ENCODE peak calls at places on chromosomes 12 and 14, in eight cellular contexts. B is cardiac muscle cell, U is nephron progenitor cell, R is A549, F is AG10803, Y is Peyer's patch, H is GM12865, T is PC-3. X is an unnamed sample.

GRCh38 chr12:39595923-39596322 is 23.7 kb downstream of the ABCD2 start:
- DNase-seq in R (no peak), T (no peak), F (no peak), Y (no peak), U (no peak), H (no peak), B (no peak), X (peak)

GRCh38 chr14:99884834-99885648 is 91.8 kb downstream of the EML1 start:
- DNase-seq in H (peak), R (peak), Y (no peak), B (peak), F (peak), U (peak), T (peak), X (peak)

GRCh38 chr12:51926718-51927117 is 19.4 kb downstream of the ACVRL1 start:
- DNase-seq in F (peak), U (no peak), B (peak), Y (peak), H (peak), R (peak), T (peak), X (peak)

GRCh38 chr14:53306267-53306721 is 153.2 kb upstream of the DDHD1 start:
- DNase-seq in T (peak), B (peak), Y (peak), R (peak), U (peak), F (peak), H (peak), X (peak)

GRCh38 chr12:116525418-116526001 is 33.7 kb upstream of the MAP1LC3B2 start:
- DNase-seq in B (peak), U (peak), H (no peak), Y (no peak), F (peak), R (peak), T (peak), X (peak)

GRCh38 chr14:93033983-93034670 is 81.6 kb downstream of the ITPK1 start:
- DNase-seq in T (no peak), U (peak), H (peak), Y (peak), F (no peak), R (no peak), B (no peak), X (peak)

GRCh38 chr12:6199531-6200265 is 502 bp upstream of the CD9 start:
- DNase-seq in R (peak), Y (no peak), T (peak), F (peak), B (peak), H (no peak), U (peak), X (no peak)

GRCh38 chr12:101939856-101940265 is 62.5 kb downstream of the DRAM1 start:
- DNase-seq in H (peak), R (peak), B (peak), T (peak), F (peak), U (peak), Y (peak), X (peak)

GRCh38 chr12:48917857-48918537 is 7.3 kb downstream of the FKBP11 start:
- DNase-seq in F (peak), T (no peak), R (no peak), Y (peak), H (peak), U (no peak), B (no peak), X (no peak)

GRCh38 chr14:37819155-37820015 is 224.0 kb downstream of the TTC6 start:
- DNase-seq in F (peak), T (peak), R (peak), U (no peak), H (no peak), B (peak), Y (no peak), X (peak)

GRCh38 chr12:91327136-91327535 is 144.5 kb upstream of the DCN start:
- DNase-seq in Y (no peak), H (no peak), T (no peak), U (no peak), R (no peak), F (peak), B (peak), X (no peak)

DNA sequence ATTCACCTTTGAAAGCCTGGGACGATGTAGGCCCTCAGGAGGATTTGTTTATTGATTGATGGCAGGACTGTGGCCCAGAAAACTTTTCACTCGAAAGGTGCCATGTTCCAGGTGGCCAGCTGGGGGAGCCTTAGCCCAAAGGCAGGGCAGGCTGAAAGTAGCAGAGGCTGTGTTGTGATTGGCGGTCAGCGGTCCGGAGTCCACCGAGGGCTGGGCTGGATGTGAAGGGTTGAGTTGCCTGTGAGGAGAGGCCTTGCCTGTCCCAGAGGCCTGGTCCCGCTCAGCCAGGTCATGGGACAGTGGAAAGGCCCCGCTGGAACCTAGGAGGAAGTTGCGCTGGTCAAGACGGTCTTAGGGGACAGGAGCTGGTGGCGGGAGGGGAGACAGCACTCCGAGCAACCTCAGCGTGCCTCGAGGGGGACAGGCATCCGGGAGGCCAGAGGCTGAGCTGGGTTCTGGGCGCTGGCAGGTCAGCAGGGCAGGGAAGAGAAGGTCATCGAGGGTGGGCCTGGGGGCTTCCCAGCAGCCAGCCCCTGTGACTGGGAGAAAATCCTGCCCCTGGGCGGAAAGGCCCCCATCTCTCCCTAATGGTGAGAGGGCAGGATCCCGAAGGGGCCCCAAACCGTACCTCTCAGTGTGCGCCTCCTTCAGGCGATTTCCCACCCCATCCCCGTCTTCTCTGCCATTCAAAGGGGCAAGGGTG is 26.3 kb downstream of the CMA1 start:
- DNase-seq in Y (peak), H (peak), B (peak), F (peak), T (peak), R (peak), U (peak), X (peak)
- TF ChIP-seq CTCF in Y (peak), H (peak), B (peak), F (peak), T (peak), R (peak), U (peak), X (peak)

DNA sequence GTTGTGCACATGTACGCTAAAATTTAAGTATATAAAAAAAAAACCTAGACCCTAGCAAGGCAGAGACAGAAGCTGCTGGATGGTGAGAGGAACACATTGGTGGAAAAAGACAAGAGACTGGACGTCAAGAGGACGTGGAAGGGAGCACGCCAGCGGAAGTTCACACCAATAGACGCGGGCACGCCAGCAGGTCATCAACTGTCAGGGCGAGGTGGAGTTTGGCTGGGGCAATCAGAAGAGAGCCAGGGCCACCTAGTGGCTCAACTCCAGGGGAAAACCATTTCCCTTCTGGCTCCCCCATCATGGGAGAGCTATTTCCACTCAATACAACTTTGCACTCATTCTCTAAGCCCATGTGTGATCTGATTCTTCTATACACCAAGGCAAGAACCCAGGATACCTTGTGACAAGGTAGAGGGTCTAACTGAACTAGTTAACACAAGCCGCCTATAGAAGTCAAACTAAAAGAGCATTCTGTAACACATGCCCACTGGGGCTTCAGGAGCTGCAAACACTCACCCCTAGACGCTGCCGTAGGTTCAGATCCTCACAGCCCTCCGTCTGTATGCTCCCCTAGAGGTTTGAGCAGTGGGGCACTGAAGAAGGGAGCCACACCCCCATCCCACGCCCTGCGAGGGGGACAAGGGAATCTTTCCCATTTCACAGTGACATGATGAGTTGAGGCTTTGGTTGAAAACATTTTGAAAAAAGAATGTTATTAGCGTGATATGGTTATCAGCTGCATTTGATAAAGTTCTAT is 702.7 kb downstream of the TMTC2 start:
- DNase-seq in R (peak), T (peak), Y (no peak), F (no peak), H (peak), U (peak), B (no peak), X (peak)
- TF ChIP-seq CTCF in R (peak), T (peak), Y (no peak), F (no peak), H (no peak), U (peak), B (no peak), X (no peak)

DNA sequence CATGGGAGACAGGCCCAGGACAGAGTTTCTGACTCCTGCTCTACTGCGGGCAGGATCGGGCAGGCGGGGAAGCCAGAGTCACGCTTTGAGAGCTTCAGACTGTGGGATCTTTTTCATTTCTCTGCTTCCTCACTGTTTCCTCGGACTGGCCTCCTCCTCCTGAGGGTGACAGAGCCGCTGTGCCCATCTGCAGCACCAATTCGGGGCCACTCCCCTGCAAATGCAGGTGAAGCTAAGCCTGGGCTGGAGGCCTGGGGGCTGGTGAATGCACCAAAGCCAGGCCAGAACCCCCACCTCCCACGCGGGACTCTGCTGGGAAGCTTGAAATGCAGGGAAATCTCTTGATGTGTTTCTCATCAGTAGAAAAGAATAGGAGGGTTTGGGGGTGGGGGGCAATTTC is 77.5 kb downstream of the FOXN3 start:
- DNase-seq in U (peak), B (no peak), T (no peak), H (no peak), Y (no peak), R (no peak), F (no peak), X (no peak)
- TF ChIP-seq CTCF in U (no peak), B (no peak), T (no peak), H (no peak), Y (no peak), R (no peak), F (no peak), X (no peak)

DNA sequence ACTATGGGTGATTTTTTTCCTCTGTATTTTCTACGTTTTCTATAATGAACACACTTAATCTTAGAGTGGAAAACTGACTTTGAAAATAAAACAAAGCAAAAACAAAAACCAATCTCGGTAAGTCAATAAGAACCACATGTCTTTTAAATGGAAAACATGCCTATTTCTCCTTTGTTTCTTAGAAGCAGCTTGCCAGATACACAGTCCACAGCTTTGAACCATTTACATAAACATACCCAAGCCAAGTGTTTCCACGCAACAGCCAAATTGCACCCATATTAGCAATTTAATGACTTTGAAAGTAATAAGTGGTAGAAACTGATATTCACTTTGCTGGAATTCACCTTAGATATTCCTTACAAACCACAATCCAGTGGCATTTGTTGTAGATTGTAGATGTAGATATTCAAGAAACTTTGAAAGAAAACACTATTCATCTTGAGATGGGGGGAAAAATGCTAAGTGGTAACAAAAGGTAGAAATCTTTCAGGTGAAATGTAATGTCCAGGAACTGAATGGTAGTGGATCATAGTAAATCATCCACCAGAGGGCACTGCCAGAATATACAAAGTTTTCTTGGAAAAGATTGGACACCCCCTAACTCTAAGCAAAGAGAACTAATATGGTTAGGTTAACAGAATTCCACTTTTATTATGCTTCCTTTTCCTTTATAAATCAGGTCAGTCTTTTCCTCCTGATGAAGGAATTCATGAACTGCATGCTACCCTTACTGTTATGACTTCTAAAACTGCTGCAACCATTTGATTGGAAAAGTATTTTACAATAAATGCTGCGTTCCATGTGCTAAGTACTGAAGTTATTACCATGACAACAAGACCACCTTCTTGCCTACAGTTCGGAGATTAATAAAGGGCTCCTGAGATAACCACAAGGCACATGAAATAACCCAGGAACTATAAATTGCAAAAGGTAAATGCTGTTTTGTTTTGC is 69.8 kb downstream of the RERG start:
- DNase-seq in B (peak), U (no peak), F (no peak), R (peak), H (peak), T (peak), Y (no peak), X (peak)
- TF ChIP-seq CTCF in B (peak), U (peak), F (peak), R (peak), H (no peak), T (peak), Y (no peak), X (peak)

DNA sequence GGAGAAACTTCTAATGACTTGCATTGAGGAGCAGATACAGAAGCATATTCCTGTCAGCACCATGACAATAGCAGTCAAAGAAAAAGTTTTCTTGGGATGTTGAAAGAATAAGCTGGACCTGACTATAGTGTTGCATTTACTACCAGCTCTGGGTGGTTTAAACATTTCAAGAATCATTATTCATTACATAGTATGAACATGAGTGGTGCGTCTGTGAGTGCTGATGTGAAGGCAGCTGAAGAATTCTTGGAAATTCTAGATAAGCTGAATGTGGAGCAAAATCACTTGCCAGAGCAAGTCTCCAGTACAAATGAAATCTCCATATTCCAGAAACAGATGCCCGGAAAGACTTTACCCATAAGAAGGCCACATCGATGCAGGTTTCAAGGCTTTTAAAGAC is 45.0 kb upstream of the STAB2 start:
- DNase-seq in R (no peak), H (no peak), T (no peak), U (no peak), Y (no peak), B (no peak), F (no peak), X (no peak)
- TF ChIP-seq CTCF in R (no peak), H (no peak), T (no peak), U (no peak), Y (no peak), B (no peak), F (no peak), X (no peak)

GRCh38 chr12:69630191-69630590 is 19.5 kb upstream of the LRRC10 start:
- DNase-seq in R (peak), U (no peak), T (peak), Y (no peak), F (peak), B (no peak), H (no peak), X (peak)

GRCh38 chr12:69633061-69633460 is 22.4 kb upstream of the LRRC10 start:
- DNase-seq in U (no peak), B (no peak), Y (no peak), R (peak), H (no peak), T (peak), F (no peak), X (peak)
- TF ChIP-seq CTCF in U (no peak), B (no peak), Y (no peak), R (peak), H (peak), T (peak), F (no peak), X (peak)